ENCODE peak calls at places on chromosomes 6 and 20, in six cellular contexts. O is GM12878, Q is heart right ventricle, F is PC-3, Y is mammary epithelial cell, Z is heart left ventricle. I is an unnamed sample.

GRCh38 chr6:20952605-20953004 is 418.3 kb downstream of the CDKAL1 start:
- DNase-seq in O (no peak), Q (peak), F (peak), Y (peak), Z (no peak), I (peak)

GRCh38 chr20:37564388-37565133 is 36.9 kb upstream of the BLCAP start:
- DNase-seq in O (no peak), Q (peak), F (peak), Y (peak), Z (peak), I (peak)

GRCh38 chr20:12394786-12395185 is 477.1 kb downstream of the BTBD3 start:
- DNase-seq in O (no peak), Q (no peak), F (peak), Y (peak), Z (no peak), I (peak)

GRCh38 chr6:47034919-47035318 is 7.2 kb downstream of the ADGRF1 start:
- DNase-seq in O (no peak), Q (peak), F (peak), Y (peak), Z (peak), I (peak)

GRCh38 chr6:38452816-38453215 is 186.9 kb downstream of the BTBD9 start:
- DNase-seq in O (no peak), Q (no peak), F (no peak), Y (no peak), Z (no peak), I (no peak)

GRCh38 chr6:13655700-13656099 is 40.6 kb downstream of the NOL7 start:
- DNase-seq in O (no peak), Q (no peak), F (no peak), Y (no peak), Z (no peak), I (no peak)

GRCh38 chr6:35980991-35981645 is 43.3 kb downstream of the SLC26A8 start:
- DNase-seq in O (no peak), Q (no peak), F (no peak), Y (no peak), Z (no peak), I (no peak)

GRCh38 chr6:15207923-15208322 is 37.9 kb upstream of the JARID2 start:
- DNase-seq in O (no peak), Q (no peak), F (no peak), Y (no peak), Z (no peak), I (peak)

GRCh38 chr20:20666359-20666758 is 46.1 kb downstream of the RALGAPA2 start:
- DNase-seq in O (no peak), Q (no peak), F (no peak), Y (no peak), Z (no peak), I (peak)

GRCh38 chr6:45543298-45544235 is 165.8 kb upstream of the SUPT3H start:
- DNase-seq in O (no peak), Q (no peak), F (peak), Y (peak), Z (no peak), I (peak)

GRCh38 chr6:12238191-12238590 is 52.0 kb upstream of the EDN1 start:
- DNase-seq in O (no peak), Q (no peak), F (no peak), Y (no peak), Z (no peak), I (no peak)

GRCh38 chr20:41242807-41243206 is 74.7 kb downstream of the ZHX3 start:
- DNase-seq in O (no peak), Q (no peak), F (no peak), Y (no peak), Z (no peak), I (no peak)

GRCh38 chr6:35717449-35718353 is 19.1 kb upstream of the ARMC12 start:
- DNase-seq in O (no peak), Q (no peak), F (no peak), Y (no peak), Z (no peak), I (no peak)

GRCh38 chr6:49454787-49455709 is 8.0 kb downstream of the MMUT start:
- DNase-seq in O (no peak), Q (no peak), F (no peak), Y (no peak), Z (no peak), I (no peak)
- H3K4me3 ChIP-seq in O (peak), Q (no peak), F (no peak), Y (no peak), Z (no peak), I (no peak)

GRCh38 chr6:105402090-105402980 is 547 bp downstream of the PREP start:
- DNase-seq in O (no peak), Q (peak), F (peak), Y (peak), Z (no peak), I (peak)

GRCh38 chr6:105398859-105399258 is 4.0 kb downstream of the PREP start:
- DNase-seq in O (no peak), Q (no peak), F (no peak), Y (no peak), Z (no peak), I (no peak)

GRCh38 chr6:105402981-105403935 is at the start of gene PREP:
- DNase-seq in O (peak), Q (peak), F (peak), Y (peak), Z (peak), I (peak)

GRCh38 chr6:105400501-105400900 is 2.4 kb downstream of the PREP start:
- DNase-seq in O (no peak), Q (no peak), F (no peak), Y (no peak), Z (no peak), I (no peak)

DNA sequence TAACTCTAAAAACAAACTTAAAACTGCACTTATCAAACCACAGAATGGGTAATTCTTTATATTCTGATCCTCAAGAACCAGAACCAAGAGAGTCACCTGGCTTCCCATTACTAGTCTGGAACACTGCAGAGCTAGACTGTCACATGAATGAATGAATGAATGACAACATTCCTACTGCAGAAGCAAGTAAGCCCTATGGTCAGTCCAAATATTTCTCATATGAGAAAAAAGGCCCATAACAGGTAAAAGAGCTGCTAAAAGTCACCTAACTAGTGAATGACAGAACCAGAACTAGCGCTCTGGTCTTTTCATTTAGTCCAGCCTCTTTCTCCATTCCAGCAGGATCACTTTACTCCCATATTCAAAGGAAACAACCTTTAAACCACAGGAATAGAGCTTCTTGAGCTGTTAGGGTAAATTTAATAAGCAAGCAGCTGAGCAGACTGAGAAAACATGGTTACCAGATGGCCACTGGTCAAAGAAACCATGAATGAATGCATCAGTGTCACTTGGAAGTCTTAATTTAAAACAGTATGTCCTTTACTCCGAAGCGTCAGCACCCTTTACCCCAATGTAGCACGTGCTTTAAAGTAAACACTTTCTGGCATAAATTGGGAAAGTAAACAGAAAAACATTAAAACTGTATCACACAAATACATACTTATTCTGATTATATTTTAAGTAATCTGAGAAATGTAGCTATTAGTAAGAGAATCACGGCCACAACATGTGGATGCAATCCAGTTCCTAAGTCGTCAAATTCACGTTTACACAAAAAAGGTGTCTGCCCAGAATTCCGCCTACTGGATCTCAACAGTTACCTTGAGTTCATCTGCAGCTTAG is 1.4 kb downstream of the PREP start:
- DNase-seq in O (no peak), Q (no peak), F (no peak), Y (no peak), Z (no peak), I (peak)
- TF ChIP-seq CTCF in O (no peak), Q (no peak), F (no peak), Y (no peak), Z (no peak), I (no peak)

GRCh38 chr20:24235740-24236139 is 233.7 kb upstream of the SYNDIG1 start:
- DNase-seq in O (no peak), Q (no peak), F (no peak), Y (no peak), Z (no peak), I (no peak)
- H3K4me3 ChIP-seq in O (no peak), Q (no peak), F (no peak), Y (no peak), Z (no peak), I (no peak)

DNA sequence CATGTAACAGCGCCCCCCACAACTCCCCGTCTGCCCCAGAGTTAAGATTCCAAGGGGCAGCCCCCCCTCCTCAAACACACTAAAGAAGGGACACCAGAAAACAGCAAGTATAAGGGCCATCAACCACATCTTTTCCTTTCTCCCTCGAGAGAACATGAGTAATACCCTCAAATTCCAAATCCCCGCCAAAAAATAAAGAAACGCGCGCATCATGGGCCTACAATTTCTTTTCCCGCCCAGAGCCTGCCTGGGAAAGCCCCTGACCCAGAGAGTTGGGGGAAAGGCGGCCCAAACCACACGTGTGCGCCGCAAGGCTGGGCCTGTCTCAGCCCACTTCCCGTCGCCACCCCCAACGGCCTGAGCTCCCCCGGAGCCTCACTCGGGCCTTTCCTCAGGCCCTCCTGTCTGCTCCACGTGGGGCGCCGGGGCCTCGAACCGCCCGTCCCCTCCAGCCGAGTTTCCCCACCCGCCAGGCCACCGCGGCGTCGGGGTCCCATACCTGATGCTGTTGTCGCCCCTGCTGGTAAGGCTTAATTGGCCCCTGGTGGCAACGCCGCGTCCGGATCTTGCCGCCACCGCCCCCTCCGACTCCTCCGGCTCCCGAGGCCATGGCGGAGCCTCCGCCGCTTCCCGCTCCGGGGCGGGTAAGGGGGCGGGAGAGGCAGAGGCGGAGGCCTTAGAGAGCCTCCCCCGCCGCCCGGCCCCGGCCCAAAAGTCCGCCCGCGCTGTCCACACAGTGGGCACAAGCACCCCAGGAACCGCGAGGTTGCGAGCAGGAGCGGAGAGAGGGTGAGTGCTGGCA is 746 bp downstream of the NUP153 start:
- DNase-seq in O (no peak), Q (peak), F (peak), Y (peak), Z (peak), I (peak)
- TF ChIP-seq CTCF in O (no peak), Q (peak), F (peak), Y (peak), Z (no peak), I (peak)

GRCh38 chr6:158572653-158573541 is 13.0 kb downstream of the TMEM181 start:
- DNase-seq in O (no peak), Q (no peak), F (no peak), Y (no peak), Z (no peak), I (no peak)
- H3K4me3 ChIP-seq in O (no peak), Q (no peak), F (no peak), Y (no peak), Z (no peak), I (no peak)

GRCh38 chr6:17987576-17988421 is at the start of gene KIF13A:
- DNase-seq in O (no peak), Q (peak), F (peak), Y (peak), Z (peak), I (peak)
- TF ChIP-seq CTCF in O (no peak), Q (peak), F (peak), Y (peak), Z (peak), I (peak)

DNA sequence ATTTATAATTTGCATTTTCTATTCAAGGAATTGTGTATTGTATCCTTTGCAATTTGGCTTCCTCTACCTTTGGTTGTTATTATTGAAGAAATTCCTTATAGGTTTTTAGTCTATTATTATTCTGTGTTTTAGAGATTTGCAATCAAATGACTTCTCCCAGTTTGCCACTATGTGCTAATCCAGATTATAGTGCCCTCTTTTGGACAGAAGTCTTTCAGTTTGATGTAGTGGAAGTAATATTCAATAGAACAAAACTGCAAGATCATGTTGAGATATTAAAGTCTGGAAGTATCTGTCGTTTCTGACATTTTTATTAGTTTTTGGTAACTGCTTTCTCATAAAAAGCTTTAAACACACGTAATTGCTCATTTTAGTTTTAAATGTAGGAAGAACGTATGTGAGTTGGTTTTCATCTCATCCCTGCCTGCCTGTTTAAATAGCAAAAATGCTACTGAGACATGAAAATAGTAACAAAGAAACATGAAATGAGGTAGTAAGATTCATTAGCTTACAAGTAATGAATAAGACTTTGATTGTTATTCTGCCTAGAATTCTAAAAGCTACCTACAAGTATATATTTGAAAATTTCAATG is 72.8 kb downstream of the RTN4IP1 start:
- DNase-seq in O (no peak), Q (no peak), F (peak), Y (no peak), Z (no peak), I (peak)
- H3K4me3 ChIP-seq in O (no peak), Q (no peak), F (no peak), Y (no peak), Z (no peak), I (no peak)

GRCh38 chr20:61725966-61726365 is 339.7 kb downstream of the TAF4 start:
- DNase-seq in O (no peak), Q (no peak), F (no peak), Y (no peak), Z (no peak), I (no peak)

GRCh38 chr20:61722146-61722678 is 343.5 kb downstream of the TAF4 start:
- DNase-seq in O (no peak), Q (no peak), F (no peak), Y (no peak), Z (no peak), I (no peak)

GRCh38 chr20:61725145-61725544 is 340.5 kb downstream of the TAF4 start:
- DNase-seq in O (no peak), Q (no peak), F (no peak), Y (no peak), Z (no peak), I (no peak)

GRCh38 chr20:61723538-61724257 is 342.0 kb downstream of the TAF4 start:
- DNase-seq in O (no peak), Q (no peak), F (no peak), Y (no peak), Z (no peak), I (no peak)

GRCh38 chr20:61724376-61724775 is 341.3 kb downstream of the TAF4 start:
- DNase-seq in O (no peak), Q (no peak), F (no peak), Y (no peak), Z (no peak), I (peak)
- TF ChIP-seq CTCF in O (no peak), Q (no peak), F (peak), Y (peak), Z (peak), I (peak)

I was measured in choroid plexus epithelial cell.